ENCODE peak calls at places on chromosomes 16 and 17, in nine cellular contexts. D, Z, X, T, Y, J, C, N and V are unnamed samples.

GRCh38 chr16:53881371-53881770 is 177.4 kb downstream of the FTO start:
- DNase-seq in Z (no peak), X (no peak), D (peak; percentile 36), T (no peak), C (peak; percentile 58), J (no peak), N (no peak), Y (no peak), V (no peak)

GRCh38 chr17:62780951-62781350 is 27.2 kb downstream of the MARCHF10 start:
- DNase-seq in T (no peak), Y (no peak), X (no peak), N (no peak), C (peak; percentile 25), J (no peak), Z (no peak), D (no peak), V (no peak)

GRCh38 chr17:60899115-60899514 is 221.5 kb downstream of the BCAS3 start:
- DNase-seq in Y (no peak), D (no peak), X (no peak), T (no peak), Z (no peak), N (no peak), J (no peak), C (no peak), V (no peak)

GRCh38 chr17:14318109-14318905 is 17.4 kb downstream of the HS3ST3B1 start:
- DNase-seq in Y (no peak), J (no peak), D (no peak), C (no peak), T (no peak), Z (no peak), X (no peak), N (no peak), V (no peak)

GRCh38 chr17:60971515-60972369 is 294.1 kb downstream of the BCAS3 start:
- DNase-seq in X (peak; percentile 15), T (no peak), D (no peak), C (peak; percentile 72), Z (no peak), J (peak; percentile 15), N (no peak), Y (peak; percentile 9), V (peak; percentile 16)

GRCh38 chr16:72875291-72876036 is 172.5 kb downstream of the ZFHX3 start:
- DNase-seq in T (no peak), J (no peak), N (no peak), X (no peak), Z (no peak), D (no peak), C (no peak), Y (no peak), V (no peak)

GRCh38 chr16:7471268-7471667 is 138.6 kb downstream of the RBFOX1 start:
- DNase-seq in D (no peak), T (no peak), C (no peak), Y (no peak), J (no peak), X (no peak), Z (no peak), N (no peak), V (no peak)

GRCh38 chr16:31093132-31093703 is 1.4 kb downstream of the VKORC1 start:
- DNase-seq in J (no peak), Z (no peak), X (no peak), D (no peak), Y (no peak), C (peak; percentile 47), N (no peak), T (no peak), V (peak; percentile 46)

GRCh38 chr17:61833536-61834203 is 29.7 kb downstream of the BRIP1 start:
- DNase-seq in D (peak; percentile 58), Z (no peak), N (no peak), T (no peak), X (no peak), J (no peak), Y (no peak), C (peak; percentile 73), V (no peak)

GRCh38 chr16:66651965-66652364 is 44.6 kb downstream of the CMTM4 start:
- DNase-seq in C (no peak), Y (no peak), N (no peak), Z (no peak), T (no peak), X (no peak), D (no peak), J (no peak), V (no peak)

GRCh38 chr16:50884066-50884860 is 142.4 kb downstream of the CYLD start:
- DNase-seq in Y (peak; percentile 15), C (no peak), X (no peak), Z (no peak), N (no peak), T (no peak), D (no peak), J (no peak), V (no peak)

GRCh38 chr17:15483416-15483815 is 16.0 kb upstream of the CDRT4 start:
- DNase-seq in C (peak; percentile 47), X (no peak), T (no peak), N (no peak), D (no peak), Z (no peak), J (no peak), Y (no peak), V (no peak)

GRCh38 chr17:31829649-31830048 is 29.4 kb downstream of the COPRS start:
- DNase-seq in Y (no peak), N (no peak), D (no peak), J (no peak), Z (no peak), X (no peak), C (no peak), T (no peak), V (no peak)

GRCh38 chr17:6636616-6637457 is 3.7 kb downstream of the KIAA0753 start:
- DNase-seq in Y (no peak), X (no peak), N (no peak), Z (no peak), J (no peak), D (no peak), C (no peak), T (no peak), V (no peak)

DNA sequence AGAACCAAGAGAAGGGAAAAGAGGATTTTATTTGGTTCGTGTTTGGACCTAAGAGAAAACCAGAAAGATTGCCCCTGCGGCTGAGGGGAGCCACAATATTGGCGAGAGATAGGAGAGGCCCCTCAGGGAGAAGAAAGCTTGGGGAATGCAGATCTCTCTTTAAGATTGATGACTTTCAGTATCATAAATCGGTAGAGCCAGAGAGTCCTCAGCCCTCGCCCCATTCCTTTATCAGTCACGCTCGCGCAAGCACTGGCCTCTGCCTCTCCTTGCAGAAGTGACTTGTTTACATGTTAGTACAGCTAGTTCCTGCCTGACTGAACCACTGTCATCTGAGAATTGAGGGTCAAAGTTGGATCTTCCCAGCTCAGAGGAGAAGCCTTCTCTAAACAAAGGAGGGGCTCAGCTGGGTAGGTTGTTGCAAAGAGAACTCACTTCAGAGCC is 21.5 kb upstream of the KRT19 start:
- DNase-seq in J (no peak), D (no peak), Y (no peak), T (no peak), C (no peak), Z (no peak), X (no peak), N (no peak), V (no peak)
- H3K27me3 ChIP-seq in J (no peaks in the 10 kb centered on the region), D (no peaks in the 10 kb centered on the region), Y (no peaks in the 10 kb centered on the region), T (peaks cover 8% of the 10 kb centered on the region), C (no peaks in the 10 kb centered on the region), Z (no peaks in the 10 kb centered on the region), X (no peaks in the 10 kb centered on the region), N (no peaks in the 10 kb centered on the region), V (no peaks in the 10 kb centered on the region)

DNA sequence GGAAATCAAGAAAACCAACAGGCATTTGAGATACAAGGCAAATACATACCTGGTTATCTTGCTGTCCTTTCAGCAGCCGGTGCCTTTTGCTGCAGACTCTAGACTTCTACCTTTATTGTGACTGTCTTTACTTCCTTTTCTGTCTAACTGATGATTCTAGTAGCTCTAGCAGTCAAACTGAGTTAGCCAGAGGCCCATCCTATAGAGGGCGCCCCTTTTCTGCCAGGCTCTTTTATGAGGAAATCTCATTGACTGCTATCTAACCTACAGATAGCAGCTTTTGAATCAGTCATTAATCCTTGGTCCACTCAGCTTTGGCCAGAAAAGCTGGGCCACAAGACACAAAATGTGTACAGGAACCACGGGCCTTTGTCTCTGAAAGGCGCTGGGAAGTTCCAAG is 87.5 kb upstream of the WSB1 start:
- DNase-seq in T (no peak), N (no peak), Y (no peak), D (no peak), Z (no peak), J (no peak), C (no peak), X (no peak), V (no peak)
- H3K27ac ChIP-seq in T (no peak overlapping the region), N (no peak overlapping the region), Y (no peak overlapping the region), D (peak overlapping the region; percentile 50), Z (no peak overlapping the region), J (no peak overlapping the region), C (no peak overlapping the region), X (no peak overlapping the region), V (no peak overlapping the region)

DNA sequence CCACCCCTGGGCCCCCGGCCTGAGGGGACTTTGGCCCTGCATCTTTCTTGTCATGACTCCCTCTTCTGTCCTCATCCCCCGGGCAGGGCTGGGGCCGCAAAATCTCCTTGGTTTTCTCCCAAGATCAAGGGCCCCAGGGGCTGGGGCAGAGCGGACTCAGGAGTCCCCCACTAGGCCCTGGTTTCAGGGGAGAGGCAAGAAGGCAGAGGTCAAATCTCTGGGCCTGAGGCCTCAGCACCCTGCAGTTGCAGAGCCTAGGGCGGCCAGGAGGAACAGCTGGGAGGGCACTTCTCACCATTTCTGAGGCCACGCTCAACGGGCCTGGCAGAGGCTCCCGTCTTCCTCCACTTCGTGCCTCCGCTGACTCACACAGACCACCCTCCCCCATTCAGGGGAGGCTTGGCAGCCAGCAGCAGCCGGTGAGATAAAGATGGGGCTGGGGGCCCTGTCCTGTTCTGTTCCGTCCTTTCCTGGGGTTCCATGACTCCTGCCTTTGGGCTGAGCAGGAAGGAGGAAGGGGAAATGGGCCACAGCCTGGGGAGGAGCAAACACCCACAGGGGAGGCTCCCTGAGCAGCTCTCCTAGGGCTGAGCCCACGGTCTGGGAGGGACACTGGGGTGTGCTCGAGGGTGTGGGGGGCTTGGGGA is 12.4 kb downstream of the ZSCAN10 start:
- DNase-seq in X (no peak), Y (no peak), T (no peak), N (no peak), J (no peak), Z (no peak), C (peak; percentile 41), D (no peak), V (no peak)
- H3K4me3 ChIP-seq in X (no peak overlapping the region), Y (peak overlapping the region; percentile 7), T (peak overlapping the region; percentile 53), N (peak overlapping the region; percentile 19), J (no peak overlapping the region), Z (peak overlapping the region; percentile 60), C (no peak overlapping the region), D (no peak overlapping the region), V (no peak overlapping the region)

DNA sequence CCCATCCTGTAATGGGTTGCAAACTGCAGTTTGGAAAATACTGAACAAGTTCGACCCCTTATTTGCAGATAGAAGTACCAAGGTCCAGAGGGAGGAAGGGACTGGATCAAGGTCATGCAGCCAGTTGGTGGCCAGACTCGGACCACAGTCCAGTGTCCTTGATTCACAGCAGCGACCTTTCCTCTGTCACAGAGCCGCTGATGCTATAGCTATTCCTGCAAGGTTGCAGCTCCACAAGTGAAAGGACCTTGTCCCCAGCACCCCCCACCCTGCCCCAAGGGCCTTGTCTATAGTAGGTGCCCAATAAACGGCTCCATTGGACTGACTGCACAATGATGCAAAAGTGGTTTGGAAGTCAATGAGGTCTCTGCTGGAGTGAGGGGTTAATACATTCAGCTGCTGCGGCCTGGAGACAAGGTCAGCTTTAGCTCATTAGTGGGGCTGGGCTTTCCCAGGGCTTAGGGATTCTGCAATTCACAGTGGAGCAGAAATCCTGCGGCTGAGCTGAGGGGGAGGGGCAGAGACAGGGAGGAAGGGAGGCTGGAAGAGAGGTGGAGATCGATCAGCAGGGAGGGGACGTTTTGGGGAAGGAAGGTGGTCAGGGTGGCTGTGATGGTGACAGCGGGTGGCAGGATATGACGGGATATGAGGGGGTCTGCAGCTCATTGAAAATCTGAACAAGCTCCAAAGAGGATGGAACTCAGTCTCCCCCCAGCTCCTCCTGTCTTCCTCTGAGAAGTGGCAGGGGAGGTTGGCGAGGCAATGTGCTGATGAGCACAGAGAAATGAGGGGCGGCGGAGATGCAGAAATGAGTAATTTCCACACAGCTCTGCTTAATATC is 13.3 kb upstream of the CRHR1 start:
- DNase-seq in D (no peak), X (no peak), T (no peak), Z (no peak), N (no peak), C (no peak), Y (no peak), J (no peak), V (no peak)
- H3K27me3 ChIP-seq in D (peaks cover 39% of the 10 kb centered on the region), X (peaks cover 4% of the 10 kb centered on the region), T (peaks cover 69% of the 10 kb centered on the region), Z (no peaks in the 10 kb centered on the region), N (no peaks in the 10 kb centered on the region), C (peaks cover 5% of the 10 kb centered on the region), Y (no peaks in the 10 kb centered on the region), J (no peaks in the 10 kb centered on the region), V (peaks cover 12% of the 10 kb centered on the region)